ENCODE peak calls at places on chromosomes 11 and 22, in eight cellular contexts. One of them, this sample, is unnamed.

GRCh38 chr22:20087319-20088262 is 7.5 kb downstream of the DGCR8 start:
- ATAC-seq in PC-3: no peak
- ATAC-seq in Right ventricle myocardium superior: no peak
- ATAC-seq in activated naive CD8-positive, alpha-beta T cell treated with anti-CD3 and anti-CD28 coated beads, Interleukin-2, amount 50 U/mL, for 24 hours: no peak
- ATAC-seq in activated naive CD4-positive, alpha-beta T cell treated with anti-CD3 and anti-CD28 coated beads, Interleukin-2, amount 50 U/mL, for 72 hours: no peak
- ATAC-seq in activated T-cell treated with anti-CD3 and anti-CD28 coated beads, Interleukin-2, amount 50 U/mL, for 72 hours: no peak
- ATAC-seq in activated CD8-positive, alpha-beta memory T cell treated with anti-CD3 and anti-CD28 coated beads, Interleukin-2, amount 10 ng/mL, durations not matched to agents 7 days and 5 days: no peak
- ATAC-seq in CD4-positive, alpha-beta T cell: no peak
- ATAC-seq in this sample: no peak

GRCh38 chr11:66386171-66387069 is 14.9 kb upstream of the SLC29A2 start:
- ATAC-seq in PC-3: peak
- ATAC-seq in Right ventricle myocardium superior: peak
- ATAC-seq in activated naive CD8-positive, alpha-beta T cell treated with anti-CD3 and anti-CD28 coated beads, Interleukin-2, amount 50 U/mL, for 24 hours: peak
- ATAC-seq in activated naive CD4-positive, alpha-beta T cell treated with anti-CD3 and anti-CD28 coated beads, Interleukin-2, amount 50 U/mL, for 72 hours: peak
- ATAC-seq in activated T-cell treated with anti-CD3 and anti-CD28 coated beads, Interleukin-2, amount 50 U/mL, for 72 hours: peak
- ATAC-seq in activated CD8-positive, alpha-beta memory T cell treated with anti-CD3 and anti-CD28 coated beads, Interleukin-2, amount 10 ng/mL, durations not matched to agents 7 days and 5 days: peak
- ATAC-seq in CD4-positive, alpha-beta T cell: peak
- ATAC-seq in this sample: peak

GRCh38 chr11:11411401-11411985 is 58.4 kb upstream of the CSNK2A3 start:
- ATAC-seq in PC-3: no peak
- ATAC-seq in Right ventricle myocardium superior: no peak
- ATAC-seq in activated naive CD8-positive, alpha-beta T cell treated with anti-CD3 and anti-CD28 coated beads, Interleukin-2, amount 50 U/mL, for 24 hours: no peak
- ATAC-seq in activated naive CD4-positive, alpha-beta T cell treated with anti-CD3 and anti-CD28 coated beads, Interleukin-2, amount 50 U/mL, for 72 hours: no peak
- ATAC-seq in activated T-cell treated with anti-CD3 and anti-CD28 coated beads, Interleukin-2, amount 50 U/mL, for 72 hours: no peak
- ATAC-seq in activated CD8-positive, alpha-beta memory T cell treated with anti-CD3 and anti-CD28 coated beads, Interleukin-2, amount 10 ng/mL, durations not matched to agents 7 days and 5 days: no peak
- ATAC-seq in CD4-positive, alpha-beta T cell: no peak
- ATAC-seq in this sample: no peak

GRCh38 chr11:95780544-95780943 is 9.0 kb downstream of the FAM76B start:
- ATAC-seq in PC-3: no peak
- ATAC-seq in Right ventricle myocardium superior: no peak
- ATAC-seq in activated naive CD8-positive, alpha-beta T cell treated with anti-CD3 and anti-CD28 coated beads, Interleukin-2, amount 50 U/mL, for 24 hours: no peak
- ATAC-seq in activated naive CD4-positive, alpha-beta T cell treated with anti-CD3 and anti-CD28 coated beads, Interleukin-2, amount 50 U/mL, for 72 hours: no peak
- ATAC-seq in activated T-cell treated with anti-CD3 and anti-CD28 coated beads, Interleukin-2, amount 50 U/mL, for 72 hours: no peak
- ATAC-seq in activated CD8-positive, alpha-beta memory T cell treated with anti-CD3 and anti-CD28 coated beads, Interleukin-2, amount 10 ng/mL, durations not matched to agents 7 days and 5 days: no peak
- ATAC-seq in CD4-positive, alpha-beta T cell: no peak
- ATAC-seq in this sample: no peak

GRCh38 chr11:121253951-121254350 is 38.6 kb upstream of the SC5D start:
- ATAC-seq in PC-3: no peak
- ATAC-seq in Right ventricle myocardium superior: no peak
- ATAC-seq in activated naive CD8-positive, alpha-beta T cell treated with anti-CD3 and anti-CD28 coated beads, Interleukin-2, amount 50 U/mL, for 24 hours: no peak
- ATAC-seq in activated naive CD4-positive, alpha-beta T cell treated with anti-CD3 and anti-CD28 coated beads, Interleukin-2, amount 50 U/mL, for 72 hours: no peak
- ATAC-seq in activated T-cell treated with anti-CD3 and anti-CD28 coated beads, Interleukin-2, amount 50 U/mL, for 72 hours: no peak
- ATAC-seq in activated CD8-positive, alpha-beta memory T cell treated with anti-CD3 and anti-CD28 coated beads, Interleukin-2, amount 10 ng/mL, durations not matched to agents 7 days and 5 days: no peak
- ATAC-seq in CD4-positive, alpha-beta T cell: no peak
- ATAC-seq in this sample: no peak

GRCh38 chr11:62652156-62653006 is 721 bp downstream of the INTS5 start:
- ATAC-seq in PC-3: no peak
- ATAC-seq in Right ventricle myocardium superior: no peak
- ATAC-seq in activated naive CD8-positive, alpha-beta T cell treated with anti-CD3 and anti-CD28 coated beads, Interleukin-2, amount 50 U/mL, for 24 hours: no peak
- ATAC-seq in activated naive CD4-positive, alpha-beta T cell treated with anti-CD3 and anti-CD28 coated beads, Interleukin-2, amount 50 U/mL, for 72 hours: no peak
- ATAC-seq in activated T-cell treated with anti-CD3 and anti-CD28 coated beads, Interleukin-2, amount 50 U/mL, for 72 hours: no peak
- ATAC-seq in activated CD8-positive, alpha-beta memory T cell treated with anti-CD3 and anti-CD28 coated beads, Interleukin-2, amount 10 ng/mL, durations not matched to agents 7 days and 5 days: peak
- ATAC-seq in CD4-positive, alpha-beta T cell: peak
- ATAC-seq in this sample: peak

GRCh38 chr11:125952559-125952958 is 6.7 kb downstream of the VSIG10L2 start:
- ATAC-seq in PC-3: peak
- ATAC-seq in Right ventricle myocardium superior: no peak
- ATAC-seq in activated naive CD8-positive, alpha-beta T cell treated with anti-CD3 and anti-CD28 coated beads, Interleukin-2, amount 50 U/mL, for 24 hours: no peak
- ATAC-seq in activated naive CD4-positive, alpha-beta T cell treated with anti-CD3 and anti-CD28 coated beads, Interleukin-2, amount 50 U/mL, for 72 hours: no peak
- ATAC-seq in activated T-cell treated with anti-CD3 and anti-CD28 coated beads, Interleukin-2, amount 50 U/mL, for 72 hours: no peak
- ATAC-seq in activated CD8-positive, alpha-beta memory T cell treated with anti-CD3 and anti-CD28 coated beads, Interleukin-2, amount 10 ng/mL, durations not matched to agents 7 days and 5 days: no peak
- ATAC-seq in CD4-positive, alpha-beta T cell: no peak
- ATAC-seq in this sample: no peak

GRCh38 chr11:14860511-14860910 is 31.5 kb downstream of the CYP2R1 start:
- ATAC-seq in PC-3: no peak
- ATAC-seq in Right ventricle myocardium superior: no peak
- ATAC-seq in activated naive CD8-positive, alpha-beta T cell treated with anti-CD3 and anti-CD28 coated beads, Interleukin-2, amount 50 U/mL, for 24 hours: no peak
- ATAC-seq in activated naive CD4-positive, alpha-beta T cell treated with anti-CD3 and anti-CD28 coated beads, Interleukin-2, amount 50 U/mL, for 72 hours: no peak
- ATAC-seq in activated T-cell treated with anti-CD3 and anti-CD28 coated beads, Interleukin-2, amount 50 U/mL, for 72 hours: no peak
- ATAC-seq in activated CD8-positive, alpha-beta memory T cell treated with anti-CD3 and anti-CD28 coated beads, Interleukin-2, amount 10 ng/mL, durations not matched to agents 7 days and 5 days: no peak
- ATAC-seq in CD4-positive, alpha-beta T cell: no peak
- ATAC-seq in this sample: no peak

GRCh38 chr22:21915624-21916308 is 36.9 kb downstream of the PPM1F start:
- ATAC-seq in PC-3: no peak
- ATAC-seq in Right ventricle myocardium superior: no peak
- ATAC-seq in activated naive CD8-positive, alpha-beta T cell treated with anti-CD3 and anti-CD28 coated beads, Interleukin-2, amount 50 U/mL, for 24 hours: no peak
- ATAC-seq in activated naive CD4-positive, alpha-beta T cell treated with anti-CD3 and anti-CD28 coated beads, Interleukin-2, amount 50 U/mL, for 72 hours: no peak
- ATAC-seq in activated T-cell treated with anti-CD3 and anti-CD28 coated beads, Interleukin-2, amount 50 U/mL, for 72 hours: no peak
- ATAC-seq in activated CD8-positive, alpha-beta memory T cell treated with anti-CD3 and anti-CD28 coated beads, Interleukin-2, amount 10 ng/mL, durations not matched to agents 7 days and 5 days: no peak
- ATAC-seq in CD4-positive, alpha-beta T cell: no peak
- ATAC-seq in this sample: no peak

GRCh38 chr22:34847072-34847471 is 218.9 kb upstream of the ISX start:
- ATAC-seq in PC-3: no peak
- ATAC-seq in Right ventricle myocardium superior: no peak
- ATAC-seq in activated naive CD8-positive, alpha-beta T cell treated with anti-CD3 and anti-CD28 coated beads, Interleukin-2, amount 50 U/mL, for 24 hours: peak
- ATAC-seq in activated naive CD4-positive, alpha-beta T cell treated with anti-CD3 and anti-CD28 coated beads, Interleukin-2, amount 50 U/mL, for 72 hours: peak
- ATAC-seq in activated T-cell treated with anti-CD3 and anti-CD28 coated beads, Interleukin-2, amount 50 U/mL, for 72 hours: peak
- ATAC-seq in activated CD8-positive, alpha-beta memory T cell treated with anti-CD3 and anti-CD28 coated beads, Interleukin-2, amount 10 ng/mL, durations not matched to agents 7 days and 5 days: no peak
- ATAC-seq in CD4-positive, alpha-beta T cell: no peak
- ATAC-seq in this sample: peak

GRCh38 chr11:75771646-75772410 is 3.2 kb downstream of the DGAT2 start:
- ATAC-seq in PC-3: peak
- ATAC-seq in Right ventricle myocardium superior: no peak
- ATAC-seq in activated naive CD8-positive, alpha-beta T cell treated with anti-CD3 and anti-CD28 coated beads, Interleukin-2, amount 50 U/mL, for 24 hours: no peak
- ATAC-seq in activated naive CD4-positive, alpha-beta T cell treated with anti-CD3 and anti-CD28 coated beads, Interleukin-2, amount 50 U/mL, for 72 hours: no peak
- ATAC-seq in activated T-cell treated with anti-CD3 and anti-CD28 coated beads, Interleukin-2, amount 50 U/mL, for 72 hours: no peak
- ATAC-seq in activated CD8-positive, alpha-beta memory T cell treated with anti-CD3 and anti-CD28 coated beads, Interleukin-2, amount 10 ng/mL, durations not matched to agents 7 days and 5 days: no peak
- ATAC-seq in CD4-positive, alpha-beta T cell: no peak
- ATAC-seq in this sample: no peak

GRCh38 chr11:29395555-29396072 is 621.2 kb downstream of the KCNA4 start:
- ATAC-seq in PC-3: no peak
- ATAC-seq in Right ventricle myocardium superior: no peak
- ATAC-seq in activated naive CD8-positive, alpha-beta T cell treated with anti-CD3 and anti-CD28 coated beads, Interleukin-2, amount 50 U/mL, for 24 hours: no peak
- ATAC-seq in activated naive CD4-positive, alpha-beta T cell treated with anti-CD3 and anti-CD28 coated beads, Interleukin-2, amount 50 U/mL, for 72 hours: no peak
- ATAC-seq in activated T-cell treated with anti-CD3 and anti-CD28 coated beads, Interleukin-2, amount 50 U/mL, for 72 hours: no peak
- ATAC-seq in activated CD8-positive, alpha-beta memory T cell treated with anti-CD3 and anti-CD28 coated beads, Interleukin-2, amount 10 ng/mL, durations not matched to agents 7 days and 5 days: no peak
- ATAC-seq in CD4-positive, alpha-beta T cell: no peak
- ATAC-seq in this sample: no peak

GRCh38 chr11:48019230-48019584 is 38.8 kb downstream of the PTPRJ start:
- ATAC-seq in PC-3: no peak
- ATAC-seq in Right ventricle myocardium superior: no peak
- ATAC-seq in activated naive CD8-positive, alpha-beta T cell treated with anti-CD3 and anti-CD28 coated beads, Interleukin-2, amount 50 U/mL, for 24 hours: peak
- ATAC-seq in activated naive CD4-positive, alpha-beta T cell treated with anti-CD3 and anti-CD28 coated beads, Interleukin-2, amount 50 U/mL, for 72 hours: peak
- ATAC-seq in activated T-cell treated with anti-CD3 and anti-CD28 coated beads, Interleukin-2, amount 50 U/mL, for 72 hours: peak
- ATAC-seq in activated CD8-positive, alpha-beta memory T cell treated with anti-CD3 and anti-CD28 coated beads, Interleukin-2, amount 10 ng/mL, durations not matched to agents 7 days and 5 days: peak
- ATAC-seq in CD4-positive, alpha-beta T cell: no peak
- ATAC-seq in this sample: peak

This sample was measured in activated T-helper 17 cell treated with anti-CD3 and anti-CD28 coated beads, Interleukin-2, amount 50 U/mL, for 72 hours.